ENCODE peak calls at places on chromosome 13, in seven cellular contexts. S is stromal cell of bone marrow, A is tibial artery, C is LHCN-M2, T is GM23338, B is hypothalamus, V is mucosa of descending colon. J is an unnamed sample.

GRCh38 chr13:63311587-63311986 is 1895.9 kb upstream of the PCDH20 start:
- DNase-seq in B (no peak), T (no peak), V (no peak), A (no peak), S (no peak), C (no peak), J (no peak)

GRCh38 chr13:114140909-114141255 is 8.5 kb upstream of the RASA3 start:
- DNase-seq in S (no peak), C (no peak), T (no peak), A (peak; percentile 44), B (no peak), V (peak; percentile 38), J (no peak)

GRCh38 chr13:32001392-32001768 is 30.2 kb upstream of the FRY start:
- DNase-seq in S (no peak), V (no peak), A (no peak), T (peak; percentile 74), B (no peak), C (peak; percentile 75), J (peak; percentile 13)

GRCh38 chr13:48260970-48261369 is 28.0 kb downstream of the ITM2B start:
- DNase-seq in A (no peak), C (no peak), S (no peak), V (no peak), T (no peak), B (no peak), J (no peak)

GRCh38 chr13:76455960-76456359 is 430.2 kb downstream of the KCTD12 start:
- DNase-seq in C (peak; percentile 91), S (peak; percentile 65), T (no peak), V (no peak), B (no peak), A (no peak), J (peak; percentile 2)

GRCh38 chr13:108560092-108560491 is 69.3 kb upstream of the MYO16 start:
- DNase-seq in C (no peak), A (no peak), T (no peak), B (no peak), S (no peak), V (no peak), J (no peak)

GRCh38 chr13:94305463-94305862 is 174.0 kb downstream of the DCT start:
- DNase-seq in V (no peak), B (no peak), A (no peak), S (peak; percentile 71), C (peak; percentile 94), T (no peak), J (peak; percentile 65)

GRCh38 chr13:52642131-52642530 is at the start of gene HNRNPA1L2:
- DNase-seq in T (no peak), S (no peak), B (no peak), C (no peak), V (no peak), A (no peak), J (no peak)

GRCh38 chr13:51240178-51240577 is 18.0 kb downstream of the FAM124A start:
- DNase-seq in T (no peak), B (no peak), A (no peak), V (no peak), S (no peak), C (no peak), J (no peak)

GRCh38 chr13:46146898-46147297 is 35.1 kb downstream of the LCP1 start:
- DNase-seq in T (peak; percentile 67), C (no peak), A (no peak), B (peak; percentile 28), S (no peak), V (no peak), J (peak; percentile 12)

GRCh38 chr13:84917252-84917878 is 881.9 kb downstream of the SLITRK6 start:
- DNase-seq in B (no peak), T (peak; percentile 21), C (peak; percentile 4), S (peak; percentile 5), V (no peak), A (no peak), J (no peak)

GRCh38 chr13:30529085-30529815 is 63.5 kb upstream of the HMGB1 start:
- DNase-seq in C (peak; percentile 4), A (no peak), V (no peak), S (no peak), T (no peak), B (no peak), J (no peak)

GRCh38 chr13:40502236-40502635 is 164.2 kb downstream of the FOXO1 start:
- DNase-seq in B (no peak), S (no peak), T (no peak), C (no peak), V (no peak), A (no peak), J (no peak)

GRCh38 chr13:107716741-107717140 is 498.6 kb downstream of the LIG4 start:
- DNase-seq in A (no peak), V (no peak), T (no peak), B (no peak), C (no peak), S (no peak), J (no peak)

GRCh38 chr13:28528848-28529247 is 33.9 kb upstream of the FLT1 start:
- DNase-seq in T (no peak), B (no peak), S (no peak), A (no peak), V (no peak), C (peak; percentile 36), J (no peak)

GRCh38 chr13:32135655-32136054 is 104.1 kb downstream of the FRY start:
- DNase-seq in V (no peak), A (no peak), C (peak; percentile 80), B (no peak), T (no peak), S (no peak), J (no peak)

GRCh38 chr13:76925115-76925514 is 23.2 kb upstream of the ACOD1 start:
- DNase-seq in C (no peak), S (no peak), T (no peak), A (no peak), B (no peak), V (no peak), J (no peak)

GRCh38 chr13:100887729-100888151 is 213.1 kb upstream of the TMTC4 start:
- DNase-seq in C (peak; percentile 93), A (no peak), V (no peak), B (no peak), S (peak; percentile 80), T (no peak), J (no peak)

GRCh38 chr13:106911602-106912001 is 343.7 kb upstream of the ARGLU1 start:
- DNase-seq in B (no peak), A (no peak), S (no peak), T (no peak), C (no peak), V (no peak), J (no peak)

GRCh38 chr13:37475151-37475550 is 123.4 kb downstream of the POSTN start:
- DNase-seq in T (peak; percentile 31), A (no peak), B (no peak), V (no peak), C (no peak), S (no peak), J (no peak)

GRCh38 chr13:27783111-27783510 is 9.2 kb upstream of the GSX1 start:
- DNase-seq in C (no peak), B (no peak), S (no peak), T (peak; percentile 70), V (no peak), A (no peak), J (no peak)